ENCODE peak calls at places on chromosomes 5 and 9, in five cellular contexts. H, L, Z, U and F are unnamed samples.

GRCh38 chr5:168382421-168382820 is 91.0 kb downstream of the WWC1 start:
- DNase-seq in H (no peak), L (no peak), Z (no peak), U (no peak), F (no peak)

GRCh38 chr9:134565316-134565915 is 76.2 kb upstream of the COL5A1 start:
- DNase-seq in H (no peak), L (no peak), Z (no peak), U (no peak), F (no peak)

GRCh38 chr5:139494832-139495231 is 12.3 kb upstream of the STING1 start:
- DNase-seq in H (peak; percentile 58), L (peak; percentile 43), Z (peak; percentile 56), U (no peak), F (no peak)

GRCh38 chr5:174145821-174146220 is 100.3 kb downstream of the NSG2 start:
- DNase-seq in H (no peak), L (peak; percentile 2), Z (no peak), U (peak; percentile 83), F (peak; percentile 31)

GRCh38 chr5:168706655-168707069 is 127.5 kb upstream of the PANK3 start:
- DNase-seq in H (peak; percentile 47), L (peak; percentile 57), Z (peak; percentile 48), U (peak; percentile 79), F (peak; percentile 46)

GRCh38 chr9:72022846-72023245 is 37.6 kb downstream of the C9orf57 start:
- DNase-seq in H (peak; percentile 85), L (no peak), Z (peak; percentile 82), U (no peak), F (no peak)

GRCh38 chr5:137075163-137075970 is 423.8 kb downstream of the SPOCK1 start:
- DNase-seq in H (peak; percentile 9), L (peak; percentile 79), Z (peak; percentile 4), U (peak; percentile 91), F (peak; percentile 39)

GRCh38 chr5:132830436-132831094 is at the start of gene SHROOM1:
- DNase-seq in H (peak; percentile 27), L (peak; percentile 67), Z (peak; percentile 50), U (peak; percentile 69), F (no peak)

GRCh38 chr9:134213508-134214394 is 49.4 kb upstream of the RNU6ATAC start:
- DNase-seq in H (no peak), L (no peak), Z (no peak), U (no peak), F (no peak)

GRCh38 chr5:40240111-40240510 is 439.6 kb upstream of the PTGER4 start:
- DNase-seq in H (peak; percentile 43), L (no peak), Z (no peak), U (no peak), F (no peak)

GRCh38 chr5:35117960-35118359 is 70.2 kb upstream of the AGXT2 start:
- DNase-seq in H (peak; percentile 89), L (peak; percentile 18), Z (peak; percentile 71), U (no peak), F (no peak)

GRCh38 chr9:125756499-125756898 is 9.3 kb downstream of the PBX3 start:
- DNase-seq in H (no peak), L (no peak), Z (peak; percentile 38), U (no peak), F (no peak)
- H3K4ac ChIP-seq in H (no peak overlapping the region), L (no peak overlapping the region), Z (no peak overlapping the region), U (no peak overlapping the region), F (no peak overlapping the region)

GRCh38 chr9:128555180-128555721 is 2.9 kb downstream of the SPTAN1 start:
- DNase-seq in H (peak; percentile 79), L (peak; percentile 88), Z (peak; percentile 66), U (peak; percentile 96), F (peak; percentile 52)
- H3K4me3 ChIP-seq in H (no peak overlapping the region), L (no peak overlapping the region), Z (peak overlapping the region; percentile 97), U (no peak overlapping the region), F (peak overlapping the region; percentile 79)

DNA sequence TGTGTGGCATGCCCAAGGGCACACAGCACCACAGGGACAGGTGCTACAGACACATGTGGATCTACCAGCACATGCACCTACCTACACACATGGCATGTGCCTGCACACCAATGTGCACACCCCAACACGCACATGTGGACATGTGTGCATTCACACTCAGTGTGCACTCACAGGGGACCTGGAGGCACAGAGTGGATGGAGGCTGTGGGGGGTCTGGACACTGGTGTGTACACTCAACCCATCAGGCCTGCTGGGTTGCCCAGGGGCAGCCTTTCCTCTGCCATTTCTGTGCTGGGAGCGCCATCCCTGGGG is 1.7 kb downstream of the CRB2 start:
- DNase-seq in H (no peak), L (no peak), Z (no peak), U (no peak), F (no peak)
- H3K4ac ChIP-seq in H (no peak overlapping the region), L (no peak overlapping the region), Z (no peak overlapping the region), U (no peak overlapping the region), F (peak overlapping the region; percentile 95)

GRCh38 chr5:156411131-156411727 is 84.3 kb downstream of the SGCD start:
- DNase-seq in H (peak; percentile 82), L (no peak), Z (peak; percentile 77), U (no peak), F (no peak)
- H3K4me3 ChIP-seq in H (peak overlapping the region; percentile 22), L (no peak overlapping the region), Z (peak overlapping the region; percentile 48), U (no peak overlapping the region), F (no peak overlapping the region)

GRCh38 chr5:159833088-159833487 is 83.2 kb upstream of the ADRA1B start:
- DNase-seq in H (no peak), L (no peak), Z (no peak), U (peak; percentile 73), F (no peak)
- H3K4ac ChIP-seq in H (no peak overlapping the region), L (no peak overlapping the region), Z (no peak overlapping the region), U (no peak overlapping the region), F (no peak overlapping the region)

GRCh38 chr5:100828071-100828689 is 74.9 kb downstream of the ST8SIA4 start:
- DNase-seq in H (no peak), L (peak; percentile 21), Z (no peak), U (no peak), F (no peak)

GRCh38 chr5:100826133-100826532 is 76.9 kb downstream of the ST8SIA4 start:
- DNase-seq in H (no peak), L (no peak), Z (no peak), U (no peak), F (no peak)

GRCh38 chr5:100832252-100833230 is 70.5 kb downstream of the ST8SIA4 start:
- DNase-seq in H (no peak), L (no peak), Z (no peak), U (no peak), F (no peak)

GRCh38 chr5:100827481-100827889 is 75.6 kb downstream of the ST8SIA4 start:
- DNase-seq in H (no peak), L (peak; percentile 67), Z (peak; percentile 25), U (no peak), F (no peak)

DNA sequence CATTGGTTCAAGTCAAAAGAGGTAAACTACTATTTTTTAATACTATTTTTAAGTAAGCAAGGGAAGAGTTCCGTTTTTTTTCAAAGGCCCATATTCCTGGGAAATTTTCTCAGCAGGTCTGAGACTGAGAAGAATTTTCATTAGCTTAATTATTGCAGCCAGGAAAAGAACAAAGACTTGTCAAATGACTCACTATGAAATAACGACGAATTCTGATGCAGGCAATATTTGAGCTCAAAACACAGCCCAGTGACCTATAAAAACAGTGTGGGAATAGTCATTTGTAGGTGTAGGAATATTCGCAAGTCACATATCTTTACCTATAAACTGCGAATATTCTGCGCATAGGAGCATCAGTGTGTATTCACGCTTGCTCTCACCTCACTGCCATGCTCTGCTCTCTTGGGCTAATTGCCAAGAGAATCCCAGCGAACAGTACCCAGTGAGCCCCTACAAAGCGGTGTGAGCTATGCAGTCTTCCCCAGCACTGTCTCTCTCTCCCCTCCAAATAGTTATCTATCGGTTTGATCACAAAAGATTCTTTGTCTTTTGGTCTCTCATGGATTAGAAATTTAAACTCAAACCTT is 74.2 kb downstream of the ST8SIA4 start:
- DNase-seq in H (no peak), L (peak; percentile 14), Z (no peak), U (no peak), F (no peak)
- H3K4me3 ChIP-seq in H (no peak overlapping the region), L (no peak overlapping the region), Z (no peak overlapping the region), U (no peak overlapping the region), F (no peak overlapping the region)

GRCh38 chr5:82277987-82278710 is at the start of gene RPS23:
- DNase-seq in H (peak; percentile 90), L (peak; percentile 96), Z (peak; percentile 92), U (peak; percentile 96), F (peak; percentile 73)
- H3K4ac ChIP-seq in H (peak within 1 kb of the TSS; percentile 94), L (peak within 1 kb of the TSS; percentile 86), Z (no peak within 1 kb of the TSS), U (peak within 1 kb of the TSS; percentile 61), F (peak within 1 kb of the TSS; percentile 81)

DNA sequence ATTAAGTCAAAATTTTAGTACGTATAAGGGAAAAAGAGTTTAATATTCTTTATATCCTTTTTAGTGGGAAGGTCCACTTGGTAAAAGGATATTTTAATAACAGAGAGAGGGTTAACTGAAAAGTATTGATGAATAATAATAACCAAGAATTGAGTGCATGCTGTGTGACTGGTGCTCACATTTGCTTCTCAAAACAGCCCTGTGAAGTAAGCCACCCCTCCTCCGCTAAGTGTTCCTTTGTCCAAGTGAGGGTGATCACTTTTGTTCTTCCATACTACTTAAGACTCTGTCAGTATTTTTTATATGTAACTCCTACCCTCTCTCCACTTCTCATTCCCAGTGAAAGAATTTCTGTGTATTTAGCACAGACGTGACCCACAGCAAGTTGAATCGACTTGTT is 51.5 kb downstream of the SLC44A1 start:
- DNase-seq in H (no peak), L (no peak), Z (peak; percentile 29), U (no peak), F (no peak)
- H3K4me3 ChIP-seq in H (no peak overlapping the region), L (no peak overlapping the region), Z (no peak overlapping the region), U (no peak overlapping the region), F (no peak overlapping the region)

GRCh38 chr5:61419141-61419540 is 87.1 kb downstream of the ZSWIM6 start:
- DNase-seq in H (no peak), L (no peak), Z (no peak), U (no peak), F (no peak)

GRCh38 chr5:61416010-61416409 is 84.0 kb downstream of the ZSWIM6 start:
- DNase-seq in H (peak; percentile 42), L (no peak), Z (no peak), U (peak; percentile 75), F (peak; percentile 49)

GRCh38 chr5:61417851-61418250 is 85.8 kb downstream of the ZSWIM6 start:
- DNase-seq in H (no peak), L (peak; percentile 26), Z (no peak), U (no peak), F (no peak)

GRCh38 chr5:61416410-61416809 is 84.4 kb downstream of the ZSWIM6 start:
- DNase-seq in H (no peak), L (no peak), Z (no peak), U (peak; percentile 91), F (no peak)

DNA sequence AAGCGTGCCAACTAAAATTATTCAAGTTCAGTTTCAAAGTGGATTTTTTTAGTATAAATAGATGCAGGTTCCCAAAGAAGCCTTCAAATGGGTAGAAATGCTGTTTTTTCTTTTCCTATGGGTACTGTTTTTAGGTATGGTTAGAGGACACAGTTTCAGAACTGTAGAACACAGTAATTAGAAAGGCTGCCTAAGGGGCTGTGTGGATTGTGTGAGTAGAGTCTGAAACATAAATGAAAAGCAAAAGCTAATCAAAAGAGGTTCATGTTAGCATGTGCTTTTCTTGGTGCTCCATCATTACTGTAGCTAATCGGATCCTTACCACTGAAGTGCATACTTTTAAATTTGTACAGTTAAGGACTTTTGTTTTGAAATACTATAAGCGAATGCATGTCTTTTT is 85.3 kb downstream of the ZSWIM6 start:
- DNase-seq in H (no peak), L (no peak), Z (no peak), U (no peak), F (no peak)
- H3K4ac ChIP-seq in H (no peak overlapping the region), L (no peak overlapping the region), Z (no peak overlapping the region), U (no peak overlapping the region), F (no peak overlapping the region)

GRCh38 chr5:43467100-43467499 is 16.6 kb downstream of the TMEM267 start:
- DNase-seq in H (no peak), L (no peak), Z (no peak), U (no peak), F (no peak)

GRCh38 chr5:43469671-43470396 is 13.8 kb downstream of the TMEM267 start:
- DNase-seq in H (no peak), L (peak; percentile 66), Z (no peak), U (peak; percentile 72), F (no peak)
- H3K4me3 ChIP-seq in H (no peak overlapping the region), L (no peak overlapping the region), Z (no peak overlapping the region), U (no peak overlapping the region), F (no peak overlapping the region)